ENCODE peak calls at places on chromosomes 16 and 17, in four cellular contexts. A is ACHN; Y is CD8-positive, alpha-beta T cell; P is WTC11. T is an unnamed sample.

GRCh38 chr16:48081656-48082055 is 74.1 kb downstream of the ABCC12 start:
- DNase-seq in A (no peak), Y (no peak), P (no peak), T (no peak)

GRCh38 chr17:19656336-19656735 is 7.8 kb downstream of the ALDH3A2 start:
- DNase-seq in A (no peak), Y (no peak), P (no peak), T (no peak)

GRCh38 chr16:3607161-3607560 is 4.2 kb downstream of the SLX4 start:
- DNase-seq in A (no peak), Y (no peak), P (no peak), T (no peak)

GRCh38 chr17:36661047-36661666 is 59.8 kb downstream of the MRM1 start:
- DNase-seq in A (no peak), Y (no peak), P (no peak), T (no peak)

GRCh38 chr16:83701494-83701893 is 106.3 kb upstream of the HSBP1 start:
- DNase-seq in A (peak), Y (no peak), P (peak), T (no peak)

GRCh38 chr17:36934759-36935630 is 2.3 kb upstream of the LHX1 start:
- DNase-seq in A (peak), Y (no peak), P (peak), T (peak)

GRCh38 chr16:10362077-10362863 is 23.6 kb upstream of the ATF7IP2 start:
- DNase-seq in A (no peak), Y (no peak), P (no peak), T (no peak)

GRCh38 chr17:30520882-30521281 is 43.7 kb downstream of the GOSR1 start:
- DNase-seq in A (no peak), Y (no peak), P (no peak), T (no peak)

GRCh38 chr16:80317132-80318098 is 223.4 kb upstream of the DYNLRB2 start:
- DNase-seq in A (peak), Y (no peak), P (peak), T (no peak)

GRCh38 chr16:1488054-1488601 is 616 bp downstream of the PTX4 start:
- DNase-seq in A (no peak), Y (no peak), P (no peak), T (no peak)

GRCh38 chr17:76459674-76460073 is 6.7 kb upstream of the UBE2O start:
- DNase-seq in A (no peak), Y (no peak), P (no peak), T (no peak)

GRCh38 chr16:1026057-1026783 is 44.6 kb downstream of the SOX8 start:
- DNase-seq in A (no peak), Y (no peak), P (no peak), T (no peak)

GRCh38 chr16:4593069-4593468 is 21.6 kb downstream of the UBALD1 start:
- DNase-seq in A (no peak), Y (no peak), P (peak), T (no peak)

GRCh38 chr16:86516618-86517003 is 6.3 kb downstream of the FOXF1 start:
- DNase-seq in A (no peak), Y (no peak), P (no peak), T (no peak)

GRCh38 chr17:35715416-35715815 is 16.0 kb upstream of the RASL10B start:
- DNase-seq in A (no peak), Y (no peak), P (no peak), T (no peak)

GRCh38 chr17:29645516-29646051 is 22.9 kb upstream of the CORO6 start:
- DNase-seq in A (no peak), Y (no peak), P (no peak), T (no peak)

GRCh38 chr16:85879975-85880831 is 18.8 kb upstream of the IRF8 start:
- DNase-seq in A (no peak), Y (no peak), P (no peak), T (no peak)

GRCh38 chr17:78661092-78661770 is 84.0 kb upstream of the DNAH17 start:
- DNase-seq in A (peak), Y (no peak), P (no peak), T (no peak)

GRCh38 chr16:89102777-89103073 is 9.1 kb downstream of the ACSF3 start:
- DNase-seq in A (no peak), Y (no peak), P (no peak), T (no peak)

GRCh38 chr17:8673621-8674020 is 43.1 kb upstream of the MYH10 start:
- DNase-seq in A (no peak), Y (no peak), P (no peak), T (no peak)

GRCh38 chr17:80989586-80989913 is 2.1 kb upstream of the CHMP6 start:
- DNase-seq in A (no peak), Y (no peak), P (no peak), T (no peak)

GRCh38 chr17:57900991-57901743 is 51.3 kb upstream of the MRPS23 start:
- DNase-seq in A (no peak), Y (no peak), P (no peak), T (no peak)

GRCh38 chr17:49464049-49464448 is 31.0 kb upstream of the NGFR start:
- DNase-seq in A (no peak), Y (no peak), P (no peak), T (no peak)

GRCh38 chr16:56041556-56042140 is 149.6 kb upstream of the GNAO1 start:
- DNase-seq in A (peak), Y (no peak), P (peak), T (peak)